ENCODE peak calls at places on chromosomes 1 and 21, in five cellular contexts. One of them, this sample, is unnamed.

GRCh38 chr1:182715531-182715930 is 31.1 kb upstream of the RGS8 start:
- DNase-seq in CD4-positive, alpha-beta memory T cell: no peak
- DNase-seq in fibroblast of lung: no peak
- DNase-seq in suprapubic skin: no peak
- DNase-seq in neural progenitor cell: no peak
- DNase-seq in this sample: no peak

GRCh38 chr1:232726048-232726779 is 79.0 kb upstream of the MAP10 start:
- DNase-seq in CD4-positive, alpha-beta memory T cell: no peak
- DNase-seq in fibroblast of lung: peak; percentile 92
- DNase-seq in suprapubic skin: no peak
- DNase-seq in neural progenitor cell: no peak
- DNase-seq in this sample: no peak

GRCh38 chr1:230641346-230641745 is 935 bp upstream of the COG2 start:
- DNase-seq in CD4-positive, alpha-beta memory T cell: no peak
- DNase-seq in fibroblast of lung: peak; percentile 66
- DNase-seq in suprapubic skin: no peak
- DNase-seq in neural progenitor cell: no peak
- DNase-seq in this sample: no peak

GRCh38 chr1:3321559-3322439 is 132.7 kb upstream of the ARHGEF16 start:
- DNase-seq in CD4-positive, alpha-beta memory T cell: no peak
- DNase-seq in fibroblast of lung: no peak
- DNase-seq in suprapubic skin: no peak
- DNase-seq in neural progenitor cell: no peak
- DNase-seq in this sample: no peak

GRCh38 chr1:220483700-220484099 is 44.2 kb upstream of the MARK1 start:
- DNase-seq in CD4-positive, alpha-beta memory T cell: no peak
- DNase-seq in fibroblast of lung: no peak
- DNase-seq in suprapubic skin: no peak
- DNase-seq in neural progenitor cell: no peak
- DNase-seq in this sample: no peak

GRCh38 chr1:159171688-159172501 is 480 bp downstream of the CADM3 start:
- DNase-seq in CD4-positive, alpha-beta memory T cell: no peak
- DNase-seq in fibroblast of lung: no peak
- DNase-seq in suprapubic skin: peak; percentile 80
- DNase-seq in neural progenitor cell: peak; percentile 75
- DNase-seq in this sample: no peak

GRCh38 chr21:38352536-38353219 is 95.9 kb downstream of the KCNJ15 start:
- DNase-seq in CD4-positive, alpha-beta memory T cell: no peak
- DNase-seq in fibroblast of lung: peak; percentile 64
- DNase-seq in suprapubic skin: peak; percentile 79
- DNase-seq in neural progenitor cell: peak; percentile 68
- DNase-seq in this sample: no peak

GRCh38 chr1:8204823-8205222 is 113.1 kb upstream of the SLC45A1 start:
- DNase-seq in CD4-positive, alpha-beta memory T cell: no peak
- DNase-seq in fibroblast of lung: peak; percentile 94
- DNase-seq in suprapubic skin: no peak
- DNase-seq in neural progenitor cell: no peak
- DNase-seq in this sample: no peak

GRCh38 chr1:40736085-40736531 is 44.6 kb downstream of the NFYC start:
- DNase-seq in CD4-positive, alpha-beta memory T cell: no peak
- DNase-seq in fibroblast of lung: peak; percentile 86
- DNase-seq in suprapubic skin: no peak
- DNase-seq in neural progenitor cell: peak; percentile 34
- DNase-seq in this sample: no peak

GRCh38 chr1:174448964-174449363 is 1.2 kb downstream of the GPR52 start:
- DNase-seq in CD4-positive, alpha-beta memory T cell: no peak
- DNase-seq in fibroblast of lung: peak; percentile 37
- DNase-seq in suprapubic skin: no peak
- DNase-seq in neural progenitor cell: no peak
- DNase-seq in this sample: no peak

GRCh38 chr21:26939532-26940181 is 27.2 kb downstream of the ADAMTS5 start:
- DNase-seq in CD4-positive, alpha-beta memory T cell: no peak
- DNase-seq in fibroblast of lung: peak; percentile 50
- DNase-seq in suprapubic skin: no peak
- DNase-seq in neural progenitor cell: no peak
- DNase-seq in this sample: no peak

GRCh38 chr21:35226960-35227741 is 178.0 kb upstream of the RUNX1 start:
- DNase-seq in CD4-positive, alpha-beta memory T cell: peak; percentile 79
- DNase-seq in fibroblast of lung: no peak
- DNase-seq in suprapubic skin: no peak
- DNase-seq in neural progenitor cell: no peak
- DNase-seq in this sample: peak; percentile 35

GRCh38 chr1:23167353-23168078 is 1.1 kb downstream of the LUZP1 start:
- DNase-seq in CD4-positive, alpha-beta memory T cell: peak; percentile 61
- DNase-seq in fibroblast of lung: peak; percentile 71
- DNase-seq in suprapubic skin: peak; percentile 81
- DNase-seq in neural progenitor cell: peak; percentile 94
- DNase-seq in this sample: peak; percentile 59

DNA sequence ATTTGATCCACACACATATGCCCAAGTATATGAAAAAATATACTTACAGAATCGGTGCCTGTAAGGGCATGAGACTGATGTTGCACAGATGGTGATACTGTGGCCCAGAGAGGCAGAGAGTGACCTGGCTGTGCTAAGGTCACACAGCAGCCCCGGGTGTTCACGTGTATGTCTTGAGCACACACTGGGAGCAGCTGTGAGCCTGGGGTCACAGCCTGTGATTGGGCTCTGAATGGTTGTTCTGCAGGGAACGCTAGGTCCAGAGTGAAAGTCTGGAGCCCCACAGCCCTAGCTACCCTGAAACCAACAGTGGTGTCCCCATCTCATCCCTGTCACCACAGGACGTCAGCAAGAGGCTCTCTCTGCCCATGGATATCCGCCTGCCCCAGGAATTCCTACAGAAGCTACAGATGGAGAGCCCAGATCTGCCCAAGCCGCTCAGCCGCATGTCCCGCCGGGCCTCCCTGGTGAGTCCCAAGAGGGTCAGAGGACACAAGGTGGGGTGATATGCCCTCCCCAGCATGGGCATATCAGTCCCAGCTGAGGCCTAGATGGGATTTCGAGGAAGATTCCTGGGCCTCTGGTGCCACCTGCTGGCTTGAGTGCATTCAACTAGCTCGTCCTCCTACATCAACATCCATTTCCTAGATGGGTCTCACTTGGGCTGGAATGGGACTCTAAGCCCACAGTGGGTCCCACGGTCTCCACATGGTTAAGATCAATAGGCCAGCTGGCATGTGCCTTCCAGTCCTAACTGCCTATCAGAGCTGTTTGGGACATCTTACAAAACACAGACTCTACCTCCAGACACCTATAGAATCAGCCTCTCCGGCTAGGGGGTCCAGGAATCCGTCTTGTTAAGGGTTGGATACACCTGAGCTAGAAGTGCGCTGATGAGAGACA is 19.7 kb downstream of the CDK18 start:
- DNase-seq in CD4-positive, alpha-beta memory T cell: no peak
- DNase-seq in fibroblast of lung: peak; percentile 41
- DNase-seq in suprapubic skin: no peak
- DNase-seq in neural progenitor cell: peak; percentile 87
- DNase-seq in this sample: peak; percentile 64
- H3K4me1 ChIP-seq in CD4-positive, alpha-beta memory T cell: no peaks in the 10 kb centered on the region
- H3K4me1 ChIP-seq in fibroblast of lung: no peaks in the 10 kb centered on the region
- H3K4me1 ChIP-seq in suprapubic skin: peaks cover 12% of the 10 kb centered on the region
- H3K4me1 ChIP-seq in neural progenitor cell: peaks cover 5% of the 10 kb centered on the region
- H3K4me1 ChIP-seq in this sample: no peaks in the 10 kb centered on the region

DNA sequence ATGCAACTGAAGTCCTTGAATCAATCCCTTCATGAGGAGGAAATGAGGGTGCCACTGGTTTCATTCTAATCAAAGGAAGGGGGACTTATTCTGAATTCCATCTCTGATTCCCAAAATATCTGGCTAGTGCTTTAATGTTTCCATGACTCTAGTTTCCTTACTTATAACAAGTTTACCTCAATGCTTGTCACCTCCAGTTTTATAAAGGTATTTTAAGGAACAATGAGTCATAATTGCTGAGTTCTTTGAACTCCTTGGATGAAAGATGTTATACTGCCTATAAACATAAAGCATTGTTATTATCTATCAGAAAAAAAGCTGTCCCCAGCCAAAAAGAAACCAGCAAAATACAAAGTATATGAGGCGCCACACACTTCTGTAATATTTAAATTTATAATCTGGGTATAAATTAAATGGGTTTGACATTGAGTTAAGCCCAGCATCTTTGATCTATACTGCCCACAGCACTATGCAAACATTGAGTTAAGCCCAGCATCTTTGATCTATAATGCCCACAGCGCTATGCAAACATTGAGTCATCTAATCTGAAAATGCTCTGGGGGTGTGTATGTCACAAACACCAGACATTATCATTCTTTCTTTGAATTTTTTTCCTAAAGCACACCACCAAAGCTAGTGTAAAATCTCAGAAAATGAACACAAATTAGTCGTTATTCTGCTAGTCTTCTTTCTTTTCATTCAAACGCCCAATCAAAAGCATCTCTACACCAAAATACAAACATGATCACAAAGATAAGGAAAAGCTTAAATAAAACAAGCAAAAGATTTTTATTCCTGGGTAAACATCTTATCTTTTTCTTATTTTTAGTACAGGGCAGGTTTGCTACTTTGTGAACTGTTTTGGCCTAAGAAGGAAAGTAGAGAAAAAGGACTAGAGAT is 11.5 kb upstream of the CXADR start:
- DNase-seq in CD4-positive, alpha-beta memory T cell: no peak
- DNase-seq in fibroblast of lung: no peak
- DNase-seq in suprapubic skin: no peak
- DNase-seq in neural progenitor cell: no peak
- DNase-seq in this sample: no peak
- H3K27ac ChIP-seq in CD4-positive, alpha-beta memory T cell: no peak overlapping the region
- H3K27ac ChIP-seq in fibroblast of lung: no peak overlapping the region
- H3K27ac ChIP-seq in suprapubic skin: no peak overlapping the region
- H3K27ac ChIP-seq in neural progenitor cell: no peak overlapping the region
- H3K27ac ChIP-seq in this sample: no peak overlapping the region

DNA sequence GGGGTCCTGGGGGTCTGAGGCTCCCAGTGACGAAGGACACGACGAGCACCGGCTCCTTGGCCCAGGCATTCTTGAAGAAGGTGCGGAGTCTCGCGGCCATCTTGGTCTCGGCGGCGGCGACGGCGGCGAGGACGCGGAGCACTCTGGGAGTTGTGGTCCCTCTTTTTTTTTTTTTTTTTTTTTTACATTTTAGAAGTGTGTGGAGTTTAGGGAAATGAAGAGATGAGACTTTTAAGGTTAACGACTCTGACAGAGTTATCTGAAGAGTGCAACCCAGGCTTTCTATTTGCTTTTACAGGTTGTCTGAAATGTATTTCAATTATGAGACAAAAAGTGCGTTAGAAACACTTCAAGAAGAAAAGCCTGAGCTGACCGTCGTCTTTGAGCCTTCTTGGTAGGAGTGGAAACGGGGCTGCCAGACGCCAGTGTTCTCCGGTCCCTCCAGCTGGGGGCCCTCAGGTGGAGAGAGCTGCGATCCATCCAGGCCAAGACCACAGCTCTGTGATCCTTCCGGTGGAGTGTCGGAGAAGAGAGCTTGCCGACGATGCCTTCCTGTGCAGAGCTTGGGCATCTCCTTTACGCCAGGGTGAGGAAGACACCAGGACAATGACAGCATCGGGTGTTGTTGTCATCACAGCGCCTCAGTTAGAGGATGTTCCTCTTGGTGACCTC is 9.7 kb downstream of the OR2B11 start:
- DNase-seq in CD4-positive, alpha-beta memory T cell: no peak
- DNase-seq in fibroblast of lung: peak; percentile 59
- DNase-seq in suprapubic skin: no peak
- DNase-seq in neural progenitor cell: peak; percentile 56
- DNase-seq in this sample: no peak
- H3K4me3 ChIP-seq in CD4-positive, alpha-beta memory T cell: no peak overlapping the region
- H3K4me3 ChIP-seq in fibroblast of lung: peak overlapping the region; percentile 62
- H3K4me3 ChIP-seq in suprapubic skin: peak overlapping the region; percentile 44
- H3K4me3 ChIP-seq in neural progenitor cell: peak overlapping the region; percentile 41
- H3K4me3 ChIP-seq in this sample: no peak overlapping the region

DNA sequence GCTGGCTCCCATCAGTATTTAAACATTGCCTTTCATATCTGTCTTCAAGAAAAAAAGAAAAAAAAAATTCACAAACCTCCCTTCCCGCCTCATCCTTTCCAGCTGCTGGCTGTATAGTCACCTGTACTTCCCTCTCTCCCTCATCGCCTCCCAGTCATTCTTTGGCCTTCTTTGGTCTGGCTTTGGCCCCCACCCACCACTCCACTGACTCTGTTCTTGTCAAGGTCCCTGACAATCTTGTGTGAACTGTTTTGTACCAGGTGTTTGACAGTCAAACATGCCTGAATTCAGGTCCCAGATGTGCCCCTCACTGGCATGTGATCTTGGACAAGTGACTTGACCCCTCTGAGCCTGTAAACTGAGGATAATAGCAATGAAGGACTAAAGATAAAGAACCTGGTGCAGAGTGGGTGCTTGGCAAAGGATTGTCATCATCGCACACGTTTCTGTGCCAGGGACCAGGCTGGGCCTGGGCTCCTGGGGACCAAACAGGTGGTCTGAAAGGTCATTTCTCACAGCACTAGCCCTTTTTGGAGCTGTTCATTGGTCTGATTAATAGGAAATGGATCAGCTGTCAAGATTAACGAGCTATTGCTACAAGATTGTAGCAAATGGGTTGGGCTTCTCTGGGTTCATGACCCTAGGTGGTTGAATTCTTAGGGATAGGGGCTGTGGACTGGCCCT is 21.5 kb downstream of the PTPRF start:
- DNase-seq in CD4-positive, alpha-beta memory T cell: no peak
- DNase-seq in fibroblast of lung: no peak
- DNase-seq in suprapubic skin: no peak
- DNase-seq in neural progenitor cell: no peak
- DNase-seq in this sample: no peak
- H3K4me1 ChIP-seq in CD4-positive, alpha-beta memory T cell: peaks cover 4% of the 10 kb centered on the region
- H3K4me1 ChIP-seq in fibroblast of lung: peaks cover 9% of the 10 kb centered on the region
- H3K4me1 ChIP-seq in suprapubic skin: peaks cover 72% of the 10 kb centered on the region
- H3K4me1 ChIP-seq in neural progenitor cell: peaks cover 32% of the 10 kb centered on the region
- H3K4me1 ChIP-seq in this sample: no peaks in the 10 kb centered on the region

GRCh38 chr1:9811239-9811966 is 12.4 kb downstream of the CLSTN1 start:
- DNase-seq in CD4-positive, alpha-beta memory T cell: no peak
- DNase-seq in fibroblast of lung: no peak
- DNase-seq in suprapubic skin: no peak
- DNase-seq in neural progenitor cell: no peak
- DNase-seq in this sample: no peak
- H3K27ac ChIP-seq in CD4-positive, alpha-beta memory T cell: no peak overlapping the region
- H3K27ac ChIP-seq in fibroblast of lung: no peak overlapping the region
- H3K27ac ChIP-seq in suprapubic skin: no peak overlapping the region
- H3K27ac ChIP-seq in neural progenitor cell: no peak overlapping the region
- H3K27ac ChIP-seq in this sample: no peak overlapping the region

GRCh38 chr1:1006305-1007159 is 6.6 kb upstream of the HES4 start:
- DNase-seq in CD4-positive, alpha-beta memory T cell: no peak
- DNase-seq in fibroblast of lung: no peak
- DNase-seq in suprapubic skin: no peak
- DNase-seq in neural progenitor cell: no peak
- DNase-seq in this sample: no peak
- H3K4me3 ChIP-seq in CD4-positive, alpha-beta memory T cell: no peak overlapping the region
- H3K4me3 ChIP-seq in fibroblast of lung: no peak overlapping the region
- H3K4me3 ChIP-seq in suprapubic skin: no peak overlapping the region
- H3K4me3 ChIP-seq in neural progenitor cell: no peak overlapping the region
- H3K4me3 ChIP-seq in this sample: no peak overlapping the region